ENCODE peak calls at places on chromosomes 13 and 19, in six cellular contexts. K is fibroblast of pulmonary artery, Q is AG10803, Y is coronary artery, C is pancreas, B is neural progenitor cell. I is an unnamed sample.

GRCh38 chr19:15551183-15552004 is 43.1 kb downstream of the CYP4F22 start:
- DNase-seq in Q (no peak), Y (no peak), B (no peak), C (peak; percentile 12), K (peak; percentile 13), I (no peak)

GRCh38 chr19:1231729-1232128 is 6.1 kb downstream of the CBARP start:
- DNase-seq in K (no peak), C (no peak), B (no peak), Y (no peak), Q (no peak), I (no peak)

GRCh38 chr13:112066624-112067004 is 335 bp upstream of the SOX1 start:
- DNase-seq in K (peak; percentile 18), B (peak; percentile 94), Q (peak; percentile 2), C (peak; percentile 14), Y (no peak), I (no peak)

GRCh38 chr13:114228176-114228575 is 6.5 kb upstream of the CDC16 start:
- DNase-seq in C (no peak), Q (no peak), Y (no peak), K (no peak), B (no peak), I (no peak)

GRCh38 chr19:56566904-56567273 is 379 bp upstream of the ZNF470 start:
- DNase-seq in B (no peak), Q (no peak), C (peak; percentile 30), K (no peak), Y (no peak), I (peak; percentile 12)

GRCh38 chr13:37342205-37342604 is 236.7 kb upstream of the CSNK1A1L start:
- DNase-seq in K (no peak), Y (no peak), C (no peak), B (no peak), Q (no peak), I (no peak)

GRCh38 chr19:46204008-46204407 is 25.5 kb upstream of the IGFL1 start:
- DNase-seq in K (no peak), Q (no peak), C (no peak), Y (no peak), B (no peak), I (no peak)

GRCh38 chr13:81480634-81481033 is 1139.7 kb upstream of the SPRY2 start:
- DNase-seq in C (no peak), Y (no peak), K (no peak), Q (no peak), B (no peak), I (no peak)

GRCh38 chr19:47232422-47233211 is 1.6 kb upstream of the BBC3 start:
- DNase-seq in B (no peak), Y (no peak), K (peak; percentile 61), C (peak; percentile 50), Q (peak; percentile 80), I (peak; percentile 77)

GRCh38 chr19:45403781-45404556 is 900 bp downstream of the PPP1R13L start:
- DNase-seq in B (peak; percentile 77), C (peak; percentile 75), K (peak; percentile 39), Y (no peak), Q (peak; percentile 31), I (no peak)

GRCh38 chr19:13887039-13887438 is 10.1 kb downstream of the NANOS3 start:
- DNase-seq in Q (no peak), C (no peak), B (no peak), K (no peak), Y (no peak), I (no peak)

GRCh38 chr13:95660981-95661581 is 15.9 kb upstream of the DNAJC3 start:
- DNase-seq in Q (peak; percentile 54), C (no peak), B (peak; percentile 56), K (peak; percentile 69), Y (no peak), I (peak; percentile 59)

DNA sequence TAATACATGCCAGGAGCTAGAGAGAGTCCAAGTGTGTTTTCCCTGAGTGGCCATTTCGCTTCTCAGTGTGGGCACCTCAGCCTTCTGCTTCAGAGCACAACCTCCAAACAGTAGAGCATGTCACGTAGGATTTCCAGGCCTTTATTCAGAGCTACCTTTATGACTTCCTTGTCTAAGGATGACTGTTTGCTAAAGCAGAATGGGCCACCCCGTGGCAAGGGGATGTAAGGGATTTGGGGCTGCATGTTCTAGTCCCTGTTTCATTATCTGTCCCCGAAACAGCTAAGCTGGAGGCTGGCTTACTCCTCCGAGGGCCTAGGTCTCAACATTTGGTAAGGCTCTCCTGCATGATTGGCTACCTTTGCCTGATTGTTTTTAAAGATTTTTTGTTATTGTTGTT is 6.0 kb downstream of the RNASEH2B start:
- DNase-seq in B (peak; percentile 48), K (no peak), Q (no peak), C (no peak), Y (no peak), I (no peak)
- TF ChIP-seq CTCF in B (peak; percentile 15), K (no peak), Q (no peak), C (no peak), Y (no peak), I (peak; percentile 15)

GRCh38 chr13:110469597-110469996 is 91.9 kb downstream of the RAB20 start:
- DNase-seq in C (no peak), Y (no peak), Q (no peak), B (no peak), K (no peak), I (no peak)

GRCh38 chr13:110466261-110466660 is 95.3 kb downstream of the RAB20 start:
- DNase-seq in Y (no peak), B (peak; percentile 87), Q (no peak), K (no peak), C (no peak), I (no peak)

GRCh38 chr13:110468986-110469495 is 92.5 kb downstream of the RAB20 start:
- DNase-seq in Q (no peak), K (no peak), Y (no peak), B (no peak), C (no peak), I (no peak)

GRCh38 chr13:110465696-110466095 is 95.8 kb downstream of the RAB20 start:
- DNase-seq in C (no peak), B (no peak), Y (no peak), Q (no peak), K (no peak), I (no peak)

GRCh38 chr13:110467516-110467915 is 94.0 kb downstream of the RAB20 start:
- DNase-seq in Q (no peak), C (no peak), B (no peak), Y (no peak), K (no peak), I (no peak)
- TF ChIP-seq CTCF in Q (no peak), C (no peak), B (no peak), Y (no peak), K (no peak), I (no peak)

GRCh38 chr19:37172368-37173366 is at the start of gene ZNF585A:
- DNase-seq in Q (peak; percentile 97), Y (peak; percentile 92), C (peak; percentile 91), K (peak; percentile 98), B (peak; percentile 94), I (peak; percentile 97)
- TF ChIP-seq CTCF in Q (peak; percentile 19), Y (no peak), C (no peak), K (peak; percentile 35), B (peak; percentile 31), I (peak; percentile 59)

DNA sequence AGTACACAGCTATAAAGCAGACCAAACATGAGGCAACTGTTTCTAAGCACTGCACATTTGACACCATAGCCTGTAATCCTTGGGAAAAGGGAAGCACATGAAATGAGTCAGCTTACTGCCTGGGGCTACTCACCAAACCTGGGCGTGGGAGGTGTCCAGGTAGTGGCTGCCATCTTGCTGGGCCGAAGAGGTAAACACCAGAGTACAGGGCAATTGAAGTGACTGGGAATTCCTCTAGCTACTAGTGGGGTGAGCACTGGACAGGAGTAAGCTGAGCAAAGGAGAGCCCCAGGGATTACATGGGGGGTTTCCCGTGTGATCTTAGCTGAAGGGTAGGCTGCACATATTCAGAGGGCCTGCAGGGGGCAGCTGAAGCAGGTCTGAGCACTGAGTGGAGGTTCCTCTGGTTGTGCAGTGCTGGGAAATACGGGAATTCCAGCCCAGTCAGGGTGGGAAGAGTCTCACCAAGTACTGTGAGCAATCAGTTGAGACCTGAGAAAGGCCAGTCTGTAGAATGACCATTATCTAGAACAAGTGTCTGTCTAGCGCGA is 140.5 kb downstream of the SLC7A1 start:
- DNase-seq in Q (peak; percentile 37), K (no peak), C (no peak), Y (no peak), B (peak; percentile 11), I (peak; percentile 2)
- TF ChIP-seq CTCF in Q (peak; percentile 35), K (peak; percentile 42), C (no peak), Y (no peak), B (peak; percentile 42), I (peak; percentile 65)

GRCh38 chr13:33953203-33953602 is 135.3 kb downstream of the RFC3 start:
- DNase-seq in B (no peak), C (no peak), K (peak; percentile 71), Y (no peak), Q (peak; percentile 86), I (peak; percentile 69)

GRCh38 chr13:33957497-33957905 is 139.6 kb downstream of the RFC3 start:
- DNase-seq in B (no peak), K (no peak), Y (no peak), C (no peak), Q (no peak), I (no peak)

GRCh38 chr13:33963134-33963533 is 145.2 kb downstream of the RFC3 start:
- DNase-seq in C (no peak), B (no peak), Q (no peak), K (no peak), Y (no peak), I (no peak)

GRCh38 chr13:33953781-33954180 is 135.8 kb downstream of the RFC3 start:
- DNase-seq in Y (no peak), Q (peak; percentile 64), B (no peak), C (no peak), K (peak; percentile 22), I (no peak)

GRCh38 chr13:33958964-33959363 is 141.0 kb downstream of the RFC3 start:
- DNase-seq in C (no peak), K (no peak), B (no peak), Y (no peak), Q (no peak), I (no peak)
- TF ChIP-seq CTCF in C (no peak), K (no peak), B (no peak), Y (no peak), Q (no peak), I (no peak)

DNA sequence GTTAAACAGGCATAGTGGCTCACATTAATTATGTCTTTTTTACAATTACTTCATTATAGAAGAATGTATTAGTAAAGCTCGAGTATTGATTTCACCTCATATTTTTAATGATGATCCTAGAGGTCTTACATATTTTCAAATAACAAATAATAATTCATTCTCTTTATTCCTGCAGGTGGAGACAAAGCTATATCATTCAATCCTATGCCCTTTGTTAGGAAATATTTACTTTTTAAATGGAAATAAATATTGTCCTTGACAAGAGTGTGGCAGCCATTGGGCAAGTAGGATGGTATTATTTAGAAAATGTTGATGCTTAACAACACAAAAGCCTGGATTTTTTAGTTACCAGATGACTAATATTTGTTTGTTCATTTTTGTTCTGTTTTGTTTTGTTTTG is 127.6 kb downstream of the COG6 start:
- DNase-seq in K (peak; percentile 57), C (no peak), Q (no peak), B (no peak), Y (no peak), I (no peak)
- TF ChIP-seq CTCF in K (peak; percentile 22), C (no peak), Q (no peak), B (no peak), Y (no peak), I (peak; percentile 51)